ENCODE peak calls at places on chromosomes 5 and 9, in four cellular contexts. Q is naive B cell; R is effector memory CD4-positive, alpha-beta T cell; A is anterior cingulate cortex. D is an unnamed sample.

GRCh38 chr9:137437691-137438590 is 3.2 kb downstream of the ENTPD8 start:
- DNase-seq in Q (no peak), R (no peak), A (no peak), D (no peak)

GRCh38 chr5:68141494-68141893 is 74.1 kb upstream of the PIK3R1 start:
- DNase-seq in Q (peak), R (no peak), A (no peak), D (no peak)

GRCh38 chr9:89312154-89312616 is 1.2 kb downstream of the CKS2 start:
- DNase-seq in Q (no peak), R (no peak), A (no peak), D (peak)

GRCh38 chr9:4923580-4924544 is 61.2 kb upstream of the JAK2 start:
- DNase-seq in Q (peak), R (no peak), A (no peak), D (no peak)

GRCh38 chr5:74179701-74180100 is 460.8 kb downstream of the ENC1 start:
- DNase-seq in Q (no peak), R (no peak), A (no peak), D (no peak)

GRCh38 chr9:38134578-38134977 is 65.6 kb upstream of the SHB start:
- DNase-seq in Q (no peak), R (no peak), A (no peak), D (no peak)

GRCh38 chr5:100762163-100762562 is 140.9 kb downstream of the ST8SIA4 start:
- DNase-seq in Q (no peak), R (no peak), A (no peak), D (no peak)

GRCh38 chr5:36373527-36374086 is 71.9 kb upstream of the RANBP3L start:
- DNase-seq in Q (no peak), R (no peak), A (no peak), D (no peak)

GRCh38 chr5:78404682-78405293 is 44.4 kb downstream of the SCAMP1 start:
- DNase-seq in Q (no peak), R (no peak), A (no peak), D (no peak)

GRCh38 chr5:468401-468800 is 25.4 kb downstream of the EXOC3 start:
- DNase-seq in Q (no peak), R (no peak), A (no peak), D (no peak)

GRCh38 chr5:155264809-155265208 is 251.3 kb downstream of the KIF4B start:
- DNase-seq in Q (no peak), R (no peak), A (no peak), D (peak)

GRCh38 chr5:124675921-124676846 is 70.3 kb downstream of the ZNF608 start:
- DNase-seq in Q (no peak), R (no peak), A (no peak), D (no peak)

GRCh38 chr5:141517902-141518610 is 29.2 kb downstream of the PCDHGC5 start:
- DNase-seq in Q (no peak), R (no peak), A (no peak), D (no peak)

GRCh38 chr5:113201715-113202114 is 225.1 kb downstream of the DCP2 start:
- DNase-seq in Q (no peak), R (no peak), A (no peak), D (no peak)